ENCODE peak calls at places on chromosomes 16 and 17, in six cellular contexts. B is naive thymus-derived CD4-positive, alpha-beta T cell; Q is psoas muscle; W is kidney; I is small intestine; F is cardiac muscle cell. G is an unnamed sample.

GRCh38 chr17:40522961-40523310 is 21.5 kb upstream of the TNS4 start:
- DNase-seq in B (no peak), Q (no peak), W (no peak), I (no peak), F (no peak), G (no peak)

GRCh38 chr16:54846761-54847160 is 83.9 kb upstream of the IRX5 start:
- DNase-seq in B (no peak), Q (no peak), W (no peak), I (no peak), F (peak; percentile 35), G (no peak)

GRCh38 chr16:56314244-56314850 is 111.0 kb downstream of the AMFR start:
- DNase-seq in B (no peak), Q (no peak), W (peak; percentile 6), I (no peak), F (no peak), G (no peak)

GRCh38 chr17:7238418-7239090 is 703 bp downstream of the PHF23 start:
- DNase-seq in B (no peak), Q (peak; percentile 61), W (peak; percentile 84), I (peak; percentile 28), F (peak; percentile 39), G (peak; percentile 91)

GRCh38 chr16:21524068-21524751 is 75.2 kb upstream of the METTL9 start:
- DNase-seq in B (no peak), Q (peak; percentile 40), W (peak; percentile 49), I (no peak), F (no peak), G (no peak)

GRCh38 chr16:86120982-86121242 is 221.9 kb downstream of the IRF8 start:
- DNase-seq in B (no peak), Q (no peak), W (no peak), I (no peak), F (no peak), G (peak; percentile 14)

GRCh38 chr17:79977161-79977631 is 58.5 kb downstream of the TBC1D16 start:
- DNase-seq in B (no peak), Q (no peak), W (peak; percentile 66), I (no peak), F (no peak), G (no peak)

GRCh38 chr17:16428098-16428882 is 12.9 kb downstream of the TRPV2 start:
- DNase-seq in B (no peak), Q (peak; percentile 69), W (no peak), I (peak; percentile 73), F (peak; percentile 74), G (peak; percentile 90)

GRCh38 chr16:77408607-77409006 is 26.2 kb downstream of the ADAMTS18 start:
- DNase-seq in B (no peak), Q (no peak), W (no peak), I (no peak), F (no peak), G (no peak)

GRCh38 chr17:31546650-31547049 is 155.2 kb downstream of the RAB11FIP4 start:
- DNase-seq in B (no peak), Q (no peak), W (no peak), I (no peak), F (no peak), G (no peak)

GRCh38 chr16:11356573-11357331 is 11.5 kb downstream of the RMI2 start:
- DNase-seq in B (peak; percentile 17), Q (peak; percentile 78), W (peak; percentile 88), I (peak; percentile 74), F (peak; percentile 77), G (peak; percentile 84)

GRCh38 chr16:20899503-20900298 is 457 bp downstream of the DCUN1D3 start:
- DNase-seq in B (no peak), Q (peak; percentile 62), W (peak; percentile 86), I (peak; percentile 29), F (peak; percentile 20), G (no peak)

GRCh38 chr17:50514936-50515702 is 6.9 kb downstream of the MYCBPAP start:
- DNase-seq in B (no peak), Q (no peak), W (peak; percentile 45), I (peak; percentile 64), F (no peak), G (no peak)

GRCh38 chr17:50523208-50523607 is 9.3 kb upstream of the EPN3 start:
- DNase-seq in B (no peak), Q (no peak), W (no peak), I (no peak), F (no peak), G (no peak)

GRCh38 chr16:15682105-15682570 is 32.1 kb downstream of the NDE1 start:
- DNase-seq in B (no peak), Q (no peak), W (no peak), I (peak; percentile 20), F (peak; percentile 39), G (peak; percentile 48)

GRCh38 chr16:51343411-51343810 is 192.3 kb upstream of the SALL1 start:
- DNase-seq in B (no peak), Q (no peak), W (no peak), I (no peak), F (no peak), G (no peak)

GRCh38 chr17:44417553-44417952 is 28.1 kb upstream of the ITGA2B start:
- DNase-seq in B (no peak), Q (no peak), W (no peak), I (no peak), F (no peak), G (no peak)
- H3K36me3 ChIP-seq in B (no peaks in the 10 kb centered on the region), Q (peaks cover 65% of the 10 kb centered on the region), W (no peaks in the 10 kb centered on the region), I (peaks cover 13% of the 10 kb centered on the region), F (peaks cover 32% of the 10 kb centered on the region), G (peaks cover 4% of the 10 kb centered on the region)

DNA sequence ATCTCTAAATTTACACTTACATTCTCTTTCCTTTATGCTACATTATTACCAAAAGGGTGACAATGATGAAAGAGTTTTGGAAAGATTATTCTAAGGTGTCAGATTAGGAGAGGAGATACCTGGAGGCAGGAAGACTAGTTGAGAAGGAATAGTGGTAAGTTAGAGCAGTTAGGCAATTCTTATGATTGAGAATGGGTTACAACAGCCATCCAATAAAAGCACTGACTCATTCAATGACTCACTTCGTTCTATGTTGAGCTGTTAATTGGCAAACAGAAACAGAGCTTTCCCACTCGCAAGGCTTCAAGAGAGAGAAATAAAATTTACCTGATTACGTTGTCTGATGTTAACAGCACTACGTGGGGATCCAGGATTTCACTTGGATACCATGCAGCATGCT is 5.8 kb downstream of the NUP88 start:
- DNase-seq in B (no peak), Q (no peak), W (no peak), I (peak; percentile 77), F (no peak), G (no peak)
- H3K36me3 ChIP-seq in B (peaks cover 39% of the 10 kb centered on the region), Q (peaks cover 90% of the 10 kb centered on the region), W (peaks cover 34% of the 10 kb centered on the region), I (peaks cover 13% of the 10 kb centered on the region), F (peaks cover 71% of the 10 kb centered on the region), G (peaks cover 22% of the 10 kb centered on the region)

DNA sequence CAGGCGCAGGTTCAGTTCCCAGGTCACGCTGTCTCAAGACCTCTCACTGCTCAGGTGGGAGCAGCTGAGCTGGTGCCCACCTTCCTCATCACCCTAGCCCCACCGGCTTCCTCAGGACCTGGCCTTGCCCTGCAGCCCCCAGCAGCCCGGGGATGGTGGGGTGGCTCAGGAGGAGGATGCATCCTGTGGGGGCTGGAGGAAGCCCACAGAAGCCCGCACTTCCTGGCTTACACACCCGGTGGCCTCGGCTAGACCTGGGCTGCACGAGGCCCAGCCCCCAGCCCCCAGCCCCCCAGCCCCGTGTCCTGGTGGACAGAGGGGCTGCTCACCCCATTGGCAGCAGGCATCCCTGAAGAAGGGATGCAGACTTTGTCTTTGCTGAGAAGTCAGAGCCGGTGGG is 43.4 kb downstream of the BAHCC1 start:
- DNase-seq in B (no peak), Q (no peak), W (no peak), I (no peak), F (no peak), G (no peak)
- H3K36me3 ChIP-seq in B (no peaks in the 10 kb centered on the region), Q (peaks cover 11% of the 10 kb centered on the region), W (no peaks in the 10 kb centered on the region), I (no peaks in the 10 kb centered on the region), F (no peaks in the 10 kb centered on the region), G (no peaks in the 10 kb centered on the region)

GRCh38 chr16:88969361-88969831 is 7.6 kb downstream of the CBFA2T3 start:
- DNase-seq in B (no peak), Q (peak; percentile 49), W (no peak), I (no peak), F (no peak), G (peak; percentile 89)
- H3K36me3 ChIP-seq in B (no peaks in the 10 kb centered on the region), Q (no peaks in the 10 kb centered on the region), W (no peaks in the 10 kb centered on the region), I (no peaks in the 10 kb centered on the region), F (no peaks in the 10 kb centered on the region), G (no peaks in the 10 kb centered on the region)

GRCh38 chr16:88807626-88808453 is 3.9 kb downstream of the APRT start:
- DNase-seq in B (no peak), Q (peak; percentile 60), W (no peak), I (no peak), F (no peak), G (no peak)
- H3K36me3 ChIP-seq in B (no peaks in the 10 kb centered on the region), Q (peaks cover 25% of the 10 kb centered on the region), W (no peaks in the 10 kb centered on the region), I (no peaks in the 10 kb centered on the region), F (peaks cover 10% of the 10 kb centered on the region), G (peaks cover 47% of the 10 kb centered on the region)

DNA sequence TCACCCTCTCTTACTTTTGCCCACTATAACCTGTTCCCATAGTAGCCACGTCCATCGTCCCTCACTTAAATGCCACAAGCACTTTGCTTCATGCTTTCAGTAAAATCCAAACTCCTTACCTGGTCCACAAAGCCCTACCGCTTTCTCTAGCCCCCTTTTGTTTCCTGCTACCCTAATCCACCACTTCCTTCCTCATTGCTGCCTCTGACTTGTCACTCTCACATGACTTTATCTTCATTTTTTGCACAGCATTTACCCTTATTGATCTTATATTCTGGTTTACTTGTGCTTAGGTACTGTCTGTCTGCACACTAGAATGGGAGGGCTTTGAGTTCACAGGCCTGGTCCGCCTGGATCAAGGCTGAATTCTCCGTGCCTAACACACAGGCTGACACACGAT is 340.0 kb downstream of the XYLT1 start:
- DNase-seq in B (no peak), Q (no peak), W (no peak), I (no peak), F (no peak), G (no peak)
- H3K36me3 ChIP-seq in B (peaks cover 4% of the 10 kb centered on the region), Q (no peaks in the 10 kb centered on the region), W (no peaks in the 10 kb centered on the region), I (peaks cover 11% of the 10 kb centered on the region), F (no peaks in the 10 kb centered on the region), G (no peaks in the 10 kb centered on the region)

G was measured in H7.